ENCODE peak calls at places on chromosomes 2 and 18, in seven cellular contexts. F is HFFc6, J is GM13977, P is sigmoid colon, V is HepG2, I is mesothelial cell of epicardium, D is brain microvascular endothelial cell. X is an unnamed sample.

GRCh38 chr2:145789636-145790035 is 1269.7 kb upstream of the ZEB2 start:
- DNase-seq in F (no peak), J (no peak), P (no peak), V (no peak), I (no peak), D (no peak), X (no peak)

GRCh38 chr2:45651415-45652089 is at the start of gene PRKCE:
- DNase-seq in F (no peak), J (no peak), P (peak; percentile 87), V (no peak), I (no peak), D (peak; percentile 17), X (no peak)

GRCh38 chr18:23302852-23303527 is 150.1 kb upstream of the RIOK3 start:
- DNase-seq in F (peak; percentile 82), J (no peak), P (no peak), V (no peak), I (no peak), D (peak; percentile 88), X (no peak)

GRCh38 chr2:30181176-30181575 is 34.4 kb downstream of the YPEL5 start:
- DNase-seq in F (no peak), J (no peak), P (peak; percentile 26), V (no peak), I (no peak), D (no peak), X (no peak)

GRCh38 chr2:211170843-211171242 is 614.4 kb downstream of the CPS1 start:
- DNase-seq in F (no peak), J (no peak), P (no peak), V (no peak), I (no peak), D (no peak), X (no peak)

GRCh38 chr18:50602466-50602865 is 42.6 kb downstream of the MAPK4 start:
- DNase-seq in F (no peak), J (no peak), P (no peak), V (no peak), I (no peak), D (no peak), X (no peak)

GRCh38 chr2:71700880-71701397 is 247.6 kb downstream of the DYSF start:
- DNase-seq in F (no peak), J (no peak), P (peak; percentile 92), V (peak; percentile 61), I (no peak), D (no peak), X (no peak)

GRCh38 chr2:69177063-69177771 is 164.2 kb downstream of the ANTXR1 start:
- DNase-seq in F (peak; percentile 73), J (no peak), P (peak; percentile 83), V (peak; percentile 74), I (no peak), D (peak; percentile 94), X (no peak)

GRCh38 chr2:33038799-33039198 is 92.0 kb downstream of the LTBP1 start:
- DNase-seq in F (no peak), J (no peak), P (no peak), V (no peak), I (no peak), D (no peak), X (no peak)

GRCh38 chr2:179675435-179675834 is 186.0 kb downstream of the ZNF385B start:
- DNase-seq in F (no peak), J (no peak), P (no peak), V (no peak), I (no peak), D (no peak), X (no peak)

GRCh38 chr2:224122542-224122941 is 83.5 kb upstream of the SERPINE2 start:
- DNase-seq in F (no peak), J (no peak), P (no peak), V (no peak), I (no peak), D (no peak), X (no peak)

GRCh38 chr2:174634130-174635014 is 36.8 kb upstream of the WIPF1 start:
- DNase-seq in F (no peak), J (peak; percentile 38), P (no peak), V (no peak), I (no peak), D (no peak), X (peak; percentile 29)

GRCh38 chr2:17479875-17480274 is 38.4 kb downstream of the RAD51AP2 start:
- DNase-seq in F (no peak), J (no peak), P (no peak), V (peak; percentile 96), I (no peak), D (peak; percentile 33), X (no peak)

GRCh38 chr2:237901932-237902846 is 42.8 kb downstream of the RAMP1 start:
- DNase-seq in F (no peak), J (no peak), P (peak; percentile 62), V (no peak), I (no peak), D (no peak), X (no peak)
- TF ChIP-seq CTCF in F (no peak), J (peak; percentile 17), P (no peak), V (peak; percentile 36), I (no peak), D (no peak), X (no peak)

GRCh38 chr18:10197097-10197496 is 257.3 kb upstream of the APCDD1 start:
- DNase-seq in F (no peak), J (no peak), P (no peak), V (no peak), I (no peak), D (no peak), X (no peak)

GRCh38 chr18:10195529-10195928 is 258.9 kb upstream of the APCDD1 start:
- DNase-seq in F (no peak), J (no peak), P (no peak), V (no peak), I (no peak), D (no peak), X (no peak)

GRCh38 chr18:10190564-10190963 is 263.9 kb upstream of the APCDD1 start:
- DNase-seq in F (peak; percentile 46), J (no peak), P (no peak), V (no peak), I (no peak), D (peak; percentile 20), X (no peak)

GRCh38 chr18:10193446-10193845 is 261.0 kb upstream of the APCDD1 start:
- DNase-seq in F (no peak), J (no peak), P (no peak), V (no peak), I (no peak), D (no peak), X (no peak)

DNA sequence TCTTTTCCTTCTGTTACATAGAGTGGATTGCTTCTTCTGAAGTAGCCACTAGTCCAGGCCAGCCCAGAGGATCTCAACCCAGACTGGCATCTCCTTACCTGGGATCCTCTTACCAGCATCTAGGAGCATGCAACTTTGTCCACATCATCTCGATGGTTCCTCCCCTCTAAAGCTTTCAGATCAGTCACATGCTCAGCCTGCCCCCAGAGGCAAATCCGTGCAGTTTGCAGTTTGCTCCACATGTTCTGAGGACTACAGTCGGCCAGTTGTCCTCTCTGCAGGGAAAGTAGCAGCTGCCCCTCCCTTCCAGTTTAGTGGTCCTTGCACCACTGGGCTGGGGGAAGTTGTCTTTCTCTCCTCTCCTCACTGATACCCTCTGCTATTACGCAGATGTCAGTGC is 259.8 kb upstream of the APCDD1 start:
- DNase-seq in F (no peak), J (no peak), P (no peak), V (no peak), I (no peak), D (no peak), X (no peak)
- TF ChIP-seq CTCF in F (no peak), J (no peak), P (no peak), V (no peak), I (no peak), D (peak; percentile 34), X (no peak)

DNA sequence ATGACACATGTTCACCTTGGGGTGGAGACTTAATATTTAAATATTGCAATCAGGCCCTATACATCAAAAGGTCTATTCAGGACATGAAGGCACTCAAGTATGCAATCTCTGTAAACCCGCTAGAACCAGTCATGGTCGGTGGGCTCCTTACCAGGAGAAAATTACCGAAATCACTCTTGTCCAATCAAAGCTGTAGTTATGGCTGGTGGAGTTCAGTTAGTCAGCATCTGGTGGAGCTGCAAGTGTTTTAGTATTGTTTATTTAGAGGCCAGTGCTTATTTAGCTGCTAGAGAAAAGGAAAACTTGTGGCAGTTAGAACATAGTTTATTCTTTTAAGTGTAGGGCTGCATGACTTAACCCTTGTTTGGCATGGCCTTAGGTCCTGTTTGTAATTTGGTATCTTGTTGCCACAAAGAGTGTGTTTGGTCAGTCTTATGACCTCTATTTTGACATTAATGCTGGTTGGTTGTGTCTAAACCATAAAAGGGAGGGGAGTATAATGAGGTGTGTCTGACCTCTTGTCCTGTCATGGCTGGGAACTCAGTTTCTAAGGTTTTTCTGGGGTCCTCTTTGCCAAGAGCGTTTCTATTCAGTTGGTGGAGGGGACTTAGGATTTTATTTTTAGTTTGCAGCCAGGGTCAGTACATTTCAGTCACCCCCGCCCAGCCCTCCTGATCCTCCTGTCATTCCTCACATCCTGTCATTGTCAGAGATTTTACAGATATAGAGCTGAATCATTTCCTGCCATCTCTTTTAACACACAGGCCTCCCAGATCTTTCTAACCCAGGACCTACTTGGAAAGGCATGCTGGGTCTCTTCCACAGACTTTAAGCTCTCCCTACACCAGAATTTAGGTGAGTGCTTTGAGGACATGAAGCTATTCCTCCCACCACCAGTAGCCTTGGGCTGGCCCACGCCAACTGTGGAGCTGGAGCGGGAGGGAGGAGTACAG is 108.1 kb downstream of the XRCC5 start:
- DNase-seq in F (peak; percentile 79), J (no peak), P (no peak), V (peak; percentile 49), I (no peak), D (peak; percentile 59), X (no peak)
- TF ChIP-seq CTCF in F (no peak), J (no peak), P (no peak), V (no peak), I (no peak), D (no peak), X (no peak)

GRCh38 chr2:4674007-4674406 is 970.6 kb downstream of the DCDC2C start:
- DNase-seq in F (no peak), J (no peak), P (no peak), V (no peak), I (no peak), D (no peak), X (no peak)
- TF ChIP-seq CTCF in F (no peak), J (no peak), P (no peak), V (no peak), I (no peak), D (no peak), X (no peak)

GRCh38 chr18:26440644-26441043 is 107.7 kb downstream of the KCTD1 start:
- DNase-seq in F (no peak), J (no peak), P (no peak), V (no peak), I (no peak), D (no peak), X (no peak)
- TF ChIP-seq CTCF in F (no peak), J (no peak), P (no peak), V (no peak), I (no peak), D (no peak), X (no peak)

GRCh38 chr2:62801814-62802524 is 96.5 kb downstream of the EHBP1 start:
- DNase-seq in F (no peak), J (no peak), P (no peak), V (no peak), I (no peak), D (no peak), X (no peak)
- TF ChIP-seq CTCF in F (peak; percentile 53), J (no peak), P (no peak), V (no peak), I (no peak), D (peak; percentile 53), X (no peak)

X was measured in activated B cell treated with CpG ODN at 0.5 μM for 24 hours.